ENCODE peak calls at places on chromosomes 12 and 14, in ten cellular contexts. Q, F, W, V, L, C, I, Z, B and S are unnamed samples.

GRCh38 chr12:9405861-9406563 is 197.8 kb upstream of the PZP start:
- DNase-seq in Q (no peak), F (no peak), W (no peak), V (no peak), L (no peak), C (no peak), I (no peak), Z (no peak), B (no peak), S (no peak)

GRCh38 chr14:104075530-104076151 is 9.9 kb upstream of the ASPG start:
- DNase-seq in Q (no peak), F (no peak), W (no peak), V (no peak), L (no peak), C (no peak), I (no peak), Z (no peak), B (no peak), S (no peak)

GRCh38 chr14:39581474-39581873 is 149.2 kb upstream of the FBXO33 start:
- DNase-seq in Q (no peak), F (no peak), W (no peak), V (no peak), L (no peak), C (peak; percentile 33), I (no peak), Z (no peak), B (no peak), S (no peak)

GRCh38 chr14:100873083-100873482 is 30.4 kb downstream of the RTL1 start:
- DNase-seq in Q (no peak), F (peak; percentile 17), W (no peak), V (no peak), L (no peak), C (no peak), I (no peak), Z (no peak), B (no peak), S (peak; percentile 12)

GRCh38 chr12:123119808-123120207 is 31.1 kb downstream of the PITPNM2 start:
- DNase-seq in Q (no peak), F (no peak), W (no peak), V (no peak), L (no peak), C (no peak), I (no peak), Z (no peak), B (no peak), S (peak; percentile 86)

GRCh38 chr12:3089588-3089987 is 12.4 kb downstream of the TSPAN9 start:
- DNase-seq in Q (no peak), F (no peak), W (no peak), V (no peak), L (no peak), C (no peak), I (no peak), Z (no peak), B (no peak), S (no peak)

GRCh38 chr12:3061129-3061857 is 15.9 kb upstream of the TSPAN9 start:
- DNase-seq in Q (no peak), F (no peak), W (no peak), V (peak; percentile 47), L (no peak), C (peak; percentile 44), I (no peak), Z (peak; percentile 81), B (peak; percentile 41), S (no peak)

GRCh38 chr12:28759334-28759733 is 389.7 kb upstream of the FAR2 start:
- DNase-seq in Q (no peak), F (no peak), W (no peak), V (peak; percentile 31), L (no peak), C (peak; percentile 81), I (no peak), Z (peak; percentile 15), B (peak; percentile 34), S (no peak)

GRCh38 chr12:69679119-69679518 is 20.0 kb downstream of the BEST3 start:
- DNase-seq in Q (no peak), F (no peak), W (no peak), V (no peak), L (no peak), C (peak; percentile 39), I (no peak), Z (peak; percentile 25), B (no peak), S (no peak)

GRCh38 chr12:69555461-69555860 is 29.8 kb upstream of the CCT2 start:
- DNase-seq in Q (no peak), F (no peak), W (no peak), V (peak; percentile 80), L (no peak), C (peak; percentile 85), I (no peak), Z (peak; percentile 78), B (peak; percentile 94), S (no peak)

GRCh38 chr12:51915951-51916350 is 8.6 kb downstream of the ACVRL1 start:
- DNase-seq in Q (no peak), F (no peak), W (no peak), V (no peak), L (no peak), C (no peak), I (no peak), Z (no peak), B (no peak), S (no peak)
- H3K4me3 ChIP-seq in Q (no peak overlapping the region), F (no peak overlapping the region), W (no peak overlapping the region), V (no peak overlapping the region), L (no peak overlapping the region), C (no peak overlapping the region), I (no peak overlapping the region), Z (no peak overlapping the region), B (no peak overlapping the region), S (no peak overlapping the region)

DNA sequence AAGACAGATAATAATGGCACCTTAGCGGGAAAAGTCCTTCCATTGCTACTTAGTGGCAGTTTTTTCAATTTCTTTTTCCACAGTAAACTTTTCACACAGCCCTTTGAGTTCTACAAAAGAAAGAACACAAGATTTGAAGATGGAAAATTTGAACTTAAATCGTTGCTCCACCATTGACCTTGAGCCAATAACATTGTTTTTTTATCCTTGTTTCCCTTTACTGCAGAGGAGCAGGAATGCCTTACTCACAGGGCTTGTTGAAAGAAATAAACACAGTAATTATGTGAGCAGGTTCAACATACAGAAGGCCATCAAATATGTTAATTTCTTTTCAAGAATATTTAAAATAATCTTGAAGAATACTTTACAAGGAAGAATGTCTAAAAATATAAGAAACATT is 181.5 kb upstream of the KRR1 start:
- DNase-seq in Q (no peak), F (no peak), W (no peak), V (no peak), L (no peak), C (peak; percentile 66), I (no peak), Z (peak; percentile 68), B (no peak), S (no peak)
- TF ChIP-seq CTCF in Q (no peak), F (no peak), W (no peak), V (no peak), L (no peak), C (no peak), I (no peak), Z (no peak), B (no peak), S (no peak)

GRCh38 chr14:50417853-50418252 is 21.2 kb upstream of the CDKL1 start:
- DNase-seq in Q (no peak), F (no peak), W (no peak), V (no peak), L (no peak), C (peak; percentile 75), I (no peak), Z (peak; percentile 67), B (no peak), S (no peak)

GRCh38 chr14:50425816-50426215 is 29.1 kb upstream of the CDKL1 start:
- DNase-seq in Q (peak; percentile 14), F (no peak), W (no peak), V (peak; percentile 53), L (no peak), C (peak; percentile 71), I (no peak), Z (peak; percentile 86), B (peak; percentile 88), S (no peak)

GRCh38 chr14:50421499-50421898 is 24.8 kb upstream of the CDKL1 start:
- DNase-seq in Q (no peak), F (no peak), W (no peak), V (no peak), L (no peak), C (no peak), I (no peak), Z (no peak), B (no peak), S (no peak)

GRCh38 chr14:50425105-50425504 is 28.4 kb upstream of the CDKL1 start:
- DNase-seq in Q (no peak), F (no peak), W (no peak), V (no peak), L (no peak), C (no peak), I (no peak), Z (no peak), B (no peak), S (no peak)

DNA sequence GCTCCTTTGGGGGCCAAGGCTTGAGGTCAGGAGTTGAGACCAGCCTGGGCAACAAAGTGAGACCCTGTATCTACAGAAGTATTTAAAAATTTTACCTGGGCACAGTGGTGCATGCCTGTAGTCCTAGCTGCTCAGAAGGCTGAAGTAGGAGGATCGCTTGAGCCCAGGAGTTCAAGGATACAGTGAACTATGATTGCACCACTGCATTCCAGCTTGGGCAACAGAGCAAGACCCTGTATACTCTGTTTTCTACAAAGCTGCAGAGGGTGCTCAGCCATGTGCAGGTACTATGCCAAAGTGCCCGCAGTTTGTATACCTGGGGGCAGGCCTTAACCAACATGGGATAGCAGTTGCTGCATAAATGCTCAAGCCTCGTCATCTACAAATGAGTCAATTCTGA is 26.8 kb upstream of the CDKL1 start:
- DNase-seq in Q (no peak), F (no peak), W (no peak), V (no peak), L (no peak), C (no peak), I (no peak), Z (no peak), B (no peak), S (no peak)
- H3K4me3 ChIP-seq in Q (no peak overlapping the region), F (no peak overlapping the region), W (no peak overlapping the region), V (no peak overlapping the region), L (no peak overlapping the region), C (no peak overlapping the region), I (no peak overlapping the region), Z (no peak overlapping the region), B (no peak overlapping the region), S (no peak overlapping the region)

GRCh38 chr12:48978291-48978740 is at the start of gene WNT1:
- DNase-seq in Q (no peak), F (peak; percentile 77), W (no peak), V (no peak), L (no peak), C (no peak), I (no peak), Z (no peak), B (no peak), S (no peak)
- TF ChIP-seq CTCF in Q (no peak), F (peak; percentile 9), W (no peak), V (no peak), L (peak; percentile 5), C (no peak), I (no peak), Z (no peak), B (no peak), S (no peak)

GRCh38 chr12:46390304-46390703 is 17.7 kb upstream of the SLC38A2 start:
- DNase-seq in Q (no peak), F (no peak), W (no peak), V (no peak), L (no peak), C (no peak), I (no peak), Z (no peak), B (no peak), S (no peak)
- H3K4me3 ChIP-seq in Q (no peak overlapping the region), F (no peak overlapping the region), W (no peak overlapping the region), V (no peak overlapping the region), L (no peak overlapping the region), C (no peak overlapping the region), I (no peak overlapping the region), Z (no peak overlapping the region), B (no peak overlapping the region), S (peak overlapping the region; percentile 23)

GRCh38 chr14:102209224-102209966 is 69.7 kb downstream of the WDR20 start:
- DNase-seq in Q (no peak), F (no peak), W (no peak), V (no peak), L (no peak), C (peak; percentile 33), I (no peak), Z (no peak), B (no peak), S (no peak)
- TF ChIP-seq CTCF in Q (no peak), F (no peak), W (no peak), V (peak; percentile 31), L (no peak), C (peak; percentile 13), I (no peak), Z (no peak), B (peak; percentile 25), S (no peak)